ENCODE peak calls at places on chromosomes 13 and 19, in five cellular contexts. One of them, this sample, is unnamed.

GRCh38 chr13:40665754-40666057 is 735 bp downstream of the FOXO1 start:
- DNase-seq in AG08396: peak; percentile 59
- DNase-seq in stimulated activated CD8-positive, alpha-beta memory T cell treated with anti-CD3 and anti-CD28 coated beads, Interleukin-15, amount 100 ng/mL, for 24 hours: peak; percentile 13
- DNase-seq in NCI-H2081 treated with DMSO at 0.1 percent for 48 hours: no peak
- DNase-seq in uterus: no peak
- DNase-seq in this sample: no peak

GRCh38 chr19:35940078-35940775 is 4.1 kb downstream of the LRFN3 start:
- DNase-seq in AG08396: peak; percentile 3
- DNase-seq in stimulated activated CD8-positive, alpha-beta memory T cell treated with anti-CD3 and anti-CD28 coated beads, Interleukin-15, amount 100 ng/mL, for 24 hours: no peak
- DNase-seq in NCI-H2081 treated with DMSO at 0.1 percent for 48 hours: no peak
- DNase-seq in uterus: no peak
- DNase-seq in this sample: no peak

GRCh38 chr13:45823583-45823982 is 28.0 kb downstream of the SIAH3 start:
- DNase-seq in AG08396: no peak
- DNase-seq in stimulated activated CD8-positive, alpha-beta memory T cell treated with anti-CD3 and anti-CD28 coated beads, Interleukin-15, amount 100 ng/mL, for 24 hours: no peak
- DNase-seq in NCI-H2081 treated with DMSO at 0.1 percent for 48 hours: no peak
- DNase-seq in uterus: no peak
- DNase-seq in this sample: no peak

GRCh38 chr19:54325631-54326030 is 12.7 kb upstream of the LILRA5 start:
- DNase-seq in AG08396: no peak
- DNase-seq in stimulated activated CD8-positive, alpha-beta memory T cell treated with anti-CD3 and anti-CD28 coated beads, Interleukin-15, amount 100 ng/mL, for 24 hours: no peak
- DNase-seq in NCI-H2081 treated with DMSO at 0.1 percent for 48 hours: no peak
- DNase-seq in uterus: no peak
- DNase-seq in this sample: no peak

GRCh38 chr13:109999659-110000533 is 213.5 kb upstream of the IRS2 start:
- DNase-seq in AG08396: no peak
- DNase-seq in stimulated activated CD8-positive, alpha-beta memory T cell treated with anti-CD3 and anti-CD28 coated beads, Interleukin-15, amount 100 ng/mL, for 24 hours: no peak
- DNase-seq in NCI-H2081 treated with DMSO at 0.1 percent for 48 hours: no peak
- DNase-seq in uterus: no peak
- DNase-seq in this sample: no peak

GRCh38 chr13:111114362-111115050 is 604 bp upstream of the ARHGEF7 start:
- DNase-seq in AG08396: peak; percentile 58
- DNase-seq in stimulated activated CD8-positive, alpha-beta memory T cell treated with anti-CD3 and anti-CD28 coated beads, Interleukin-15, amount 100 ng/mL, for 24 hours: no peak
- DNase-seq in NCI-H2081 treated with DMSO at 0.1 percent for 48 hours: no peak
- DNase-seq in uterus: peak; percentile 55
- DNase-seq in this sample: no peak

GRCh38 chr13:27922974-27923612 is 3.3 kb downstream of the PDX1 start:
- DNase-seq in AG08396: no peak
- DNase-seq in stimulated activated CD8-positive, alpha-beta memory T cell treated with anti-CD3 and anti-CD28 coated beads, Interleukin-15, amount 100 ng/mL, for 24 hours: no peak
- DNase-seq in NCI-H2081 treated with DMSO at 0.1 percent for 48 hours: no peak
- DNase-seq in uterus: no peak
- DNase-seq in this sample: no peak

GRCh38 chr19:18571564-18572344 is at the start of gene UBA52:
- DNase-seq in AG08396: peak; percentile 96
- DNase-seq in stimulated activated CD8-positive, alpha-beta memory T cell treated with anti-CD3 and anti-CD28 coated beads, Interleukin-15, amount 100 ng/mL, for 24 hours: peak; percentile 99
- DNase-seq in NCI-H2081 treated with DMSO at 0.1 percent for 48 hours: peak; percentile 88
- DNase-seq in uterus: peak; percentile 96
- DNase-seq in this sample: peak; percentile 96

GRCh38 chr19:29211562-29212416 is 1.2 kb downstream of the UQCRFS1 start:
- DNase-seq in AG08396: peak; percentile 31
- DNase-seq in stimulated activated CD8-positive, alpha-beta memory T cell treated with anti-CD3 and anti-CD28 coated beads, Interleukin-15, amount 100 ng/mL, for 24 hours: no peak
- DNase-seq in NCI-H2081 treated with DMSO at 0.1 percent for 48 hours: no peak
- DNase-seq in uterus: no peak
- DNase-seq in this sample: no peak

GRCh38 chr19:18464646-18465045 is 26.7 kb upstream of the ISYNA1 start:
- DNase-seq in AG08396: peak; percentile 86
- DNase-seq in stimulated activated CD8-positive, alpha-beta memory T cell treated with anti-CD3 and anti-CD28 coated beads, Interleukin-15, amount 100 ng/mL, for 24 hours: no peak
- DNase-seq in NCI-H2081 treated with DMSO at 0.1 percent for 48 hours: peak; percentile 60
- DNase-seq in uterus: peak; percentile 83
- DNase-seq in this sample: no peak

GRCh38 chr19:53947624-53948023 is 15.1 kb upstream of the CACNG8 start:
- DNase-seq in AG08396: no peak
- DNase-seq in stimulated activated CD8-positive, alpha-beta memory T cell treated with anti-CD3 and anti-CD28 coated beads, Interleukin-15, amount 100 ng/mL, for 24 hours: no peak
- DNase-seq in NCI-H2081 treated with DMSO at 0.1 percent for 48 hours: no peak
- DNase-seq in uterus: no peak
- DNase-seq in this sample: no peak

GRCh38 chr13:30371649-30372265 is 50.5 kb upstream of the UBE2L5 start:
- DNase-seq in AG08396: peak; percentile 42
- DNase-seq in stimulated activated CD8-positive, alpha-beta memory T cell treated with anti-CD3 and anti-CD28 coated beads, Interleukin-15, amount 100 ng/mL, for 24 hours: no peak
- DNase-seq in NCI-H2081 treated with DMSO at 0.1 percent for 48 hours: no peak
- DNase-seq in uterus: no peak
- DNase-seq in this sample: no peak

GRCh38 chr19:42469311-42470239 is 26.8 kb upstream of the CXCL17 start:
- DNase-seq in AG08396: no peak
- DNase-seq in stimulated activated CD8-positive, alpha-beta memory T cell treated with anti-CD3 and anti-CD28 coated beads, Interleukin-15, amount 100 ng/mL, for 24 hours: no peak
- DNase-seq in NCI-H2081 treated with DMSO at 0.1 percent for 48 hours: no peak
- DNase-seq in uterus: no peak
- DNase-seq in this sample: no peak

GRCh38 chr13:98327326-98328314 is 150.6 kb upstream of the RNF113B start:
- DNase-seq in AG08396: peak; percentile 33
- DNase-seq in stimulated activated CD8-positive, alpha-beta memory T cell treated with anti-CD3 and anti-CD28 coated beads, Interleukin-15, amount 100 ng/mL, for 24 hours: no peak
- DNase-seq in NCI-H2081 treated with DMSO at 0.1 percent for 48 hours: no peak
- DNase-seq in uterus: no peak
- DNase-seq in this sample: no peak

GRCh38 chr13:45521292-45521691 is 56.6 kb downstream of the COG3 start:
- DNase-seq in AG08396: no peak
- DNase-seq in stimulated activated CD8-positive, alpha-beta memory T cell treated with anti-CD3 and anti-CD28 coated beads, Interleukin-15, amount 100 ng/mL, for 24 hours: no peak
- DNase-seq in NCI-H2081 treated with DMSO at 0.1 percent for 48 hours: no peak
- DNase-seq in uterus: no peak
- DNase-seq in this sample: no peak

GRCh38 chr13:99981115-99982020 is at the start of gene ZIC2:
- DNase-seq in AG08396: no peak
- DNase-seq in stimulated activated CD8-positive, alpha-beta memory T cell treated with anti-CD3 and anti-CD28 coated beads, Interleukin-15, amount 100 ng/mL, for 24 hours: no peak
- DNase-seq in NCI-H2081 treated with DMSO at 0.1 percent for 48 hours: no peak
- DNase-seq in uterus: no peak
- DNase-seq in this sample: no peak

GRCh38 chr13:80336335-80336734 is 4.6 kb downstream of the SPRY2 start:
- DNase-seq in AG08396: no peak
- DNase-seq in stimulated activated CD8-positive, alpha-beta memory T cell treated with anti-CD3 and anti-CD28 coated beads, Interleukin-15, amount 100 ng/mL, for 24 hours: no peak
- DNase-seq in NCI-H2081 treated with DMSO at 0.1 percent for 48 hours: no peak
- DNase-seq in uterus: no peak
- DNase-seq in this sample: no peak

GRCh38 chr19:46353730-46354528 is 7.0 kb downstream of the PPP5C start:
- DNase-seq in AG08396: no peak
- DNase-seq in stimulated activated CD8-positive, alpha-beta memory T cell treated with anti-CD3 and anti-CD28 coated beads, Interleukin-15, amount 100 ng/mL, for 24 hours: no peak
- DNase-seq in NCI-H2081 treated with DMSO at 0.1 percent for 48 hours: no peak
- DNase-seq in uterus: no peak
- DNase-seq in this sample: no peak

GRCh38 chr13:35164324-35164932 is 222.4 kb downstream of the NBEA start:
- DNase-seq in AG08396: peak; percentile 16
- DNase-seq in stimulated activated CD8-positive, alpha-beta memory T cell treated with anti-CD3 and anti-CD28 coated beads, Interleukin-15, amount 100 ng/mL, for 24 hours: no peak
- DNase-seq in NCI-H2081 treated with DMSO at 0.1 percent for 48 hours: peak; percentile 36
- DNase-seq in uterus: no peak
- DNase-seq in this sample: no peak

GRCh38 chr13:100634686-100635085 is 39.9 kb downstream of the TMTC4 start:
- DNase-seq in AG08396: no peak
- DNase-seq in stimulated activated CD8-positive, alpha-beta memory T cell treated with anti-CD3 and anti-CD28 coated beads, Interleukin-15, amount 100 ng/mL, for 24 hours: no peak
- DNase-seq in NCI-H2081 treated with DMSO at 0.1 percent for 48 hours: no peak
- DNase-seq in uterus: no peak
- DNase-seq in this sample: no peak

GRCh38 chr19:18612772-18613588 is at the start of gene TMEM59L:
- DNase-seq in AG08396: peak; percentile 67
- DNase-seq in stimulated activated CD8-positive, alpha-beta memory T cell treated with anti-CD3 and anti-CD28 coated beads, Interleukin-15, amount 100 ng/mL, for 24 hours: no peak
- DNase-seq in NCI-H2081 treated with DMSO at 0.1 percent for 48 hours: no peak
- DNase-seq in uterus: no peak
- DNase-seq in this sample: no peak

GRCh38 chr19:6674868-6675305 is 4.9 kb upstream of the TNFSF14 start:
- DNase-seq in AG08396: peak; percentile 67
- DNase-seq in stimulated activated CD8-positive, alpha-beta memory T cell treated with anti-CD3 and anti-CD28 coated beads, Interleukin-15, amount 100 ng/mL, for 24 hours: peak; percentile 68
- DNase-seq in NCI-H2081 treated with DMSO at 0.1 percent for 48 hours: no peak
- DNase-seq in uterus: peak; percentile 28
- DNase-seq in this sample: peak; percentile 76

GRCh38 chr13:49681837-49682236 is 9.4 kb downstream of the EBPL start:
- DNase-seq in AG08396: peak; percentile 51
- DNase-seq in stimulated activated CD8-positive, alpha-beta memory T cell treated with anti-CD3 and anti-CD28 coated beads, Interleukin-15, amount 100 ng/mL, for 24 hours: no peak
- DNase-seq in NCI-H2081 treated with DMSO at 0.1 percent for 48 hours: no peak
- DNase-seq in uterus: no peak
- DNase-seq in this sample: no peak

GRCh38 chr13:25453966-25454365 is 82.2 kb downstream of the ATP8A2 start:
- DNase-seq in AG08396: no peak
- DNase-seq in stimulated activated CD8-positive, alpha-beta memory T cell treated with anti-CD3 and anti-CD28 coated beads, Interleukin-15, amount 100 ng/mL, for 24 hours: no peak
- DNase-seq in NCI-H2081 treated with DMSO at 0.1 percent for 48 hours: no peak
- DNase-seq in uterus: no peak
- DNase-seq in this sample: no peak

GRCh38 chr19:57233207-57233606 is 2.4 kb downstream of the AURKC start:
- DNase-seq in AG08396: no peak
- DNase-seq in stimulated activated CD8-positive, alpha-beta memory T cell treated with anti-CD3 and anti-CD28 coated beads, Interleukin-15, amount 100 ng/mL, for 24 hours: no peak
- DNase-seq in NCI-H2081 treated with DMSO at 0.1 percent for 48 hours: no peak
- DNase-seq in uterus: no peak
- DNase-seq in this sample: no peak

GRCh38 chr13:99342723-99343315 is 35.6 kb upstream of the GPR183 start:
- DNase-seq in AG08396: no peak
- DNase-seq in stimulated activated CD8-positive, alpha-beta memory T cell treated with anti-CD3 and anti-CD28 coated beads, Interleukin-15, amount 100 ng/mL, for 24 hours: no peak
- DNase-seq in NCI-H2081 treated with DMSO at 0.1 percent for 48 hours: no peak
- DNase-seq in uterus: no peak
- DNase-seq in this sample: no peak

GRCh38 chr19:50415661-50416033 is 3.1 kb upstream of the SPIB start:
- DNase-seq in AG08396: no peak
- DNase-seq in stimulated activated CD8-positive, alpha-beta memory T cell treated with anti-CD3 and anti-CD28 coated beads, Interleukin-15, amount 100 ng/mL, for 24 hours: no peak
- DNase-seq in NCI-H2081 treated with DMSO at 0.1 percent for 48 hours: no peak
- DNase-seq in uterus: no peak
- DNase-seq in this sample: no peak

GRCh38 chr13:73715910-73716257 is 418.3 kb downstream of the KLF12 start:
- DNase-seq in AG08396: no peak
- DNase-seq in stimulated activated CD8-positive, alpha-beta memory T cell treated with anti-CD3 and anti-CD28 coated beads, Interleukin-15, amount 100 ng/mL, for 24 hours: no peak
- DNase-seq in NCI-H2081 treated with DMSO at 0.1 percent for 48 hours: no peak
- DNase-seq in uterus: no peak
- DNase-seq in this sample: no peak